ENCODE peak calls at places on chromosomes 2 and 18, in five cellular contexts. R is A549, A is WTC11, T is IMR-90, E is AG04449. O is an unnamed sample.
A peak's percentile ranks its signal among the peaks of the same experiment; 100 is the strongest.

GRCh38 chr2:176419591-176420071 is 150.4 kb downstream of the MTX2 start:
- DNase-seq in R (no peak), A (no peak), T (peak; percentile 89), E (peak; percentile 52), O (no peak)

GRCh38 chr2:152497481-152498052 is 162.6 kb downstream of the FMNL2 start:
- DNase-seq in R (no peak), A (no peak), T (peak; percentile 61), E (no peak), O (no peak)

GRCh38 chr2:60706021-60706420 is 50.0 kb upstream of the PAPOLG start:
- DNase-seq in R (no peak), A (no peak), T (peak; percentile 43), E (no peak), O (no peak)

GRCh38 chr2:102975996-102976636 is 214.3 kb downstream of the TMEM182 start:
- DNase-seq in R (peak; percentile 4), A (peak; percentile 64), T (peak; percentile 4), E (no peak), O (peak; percentile 57)

GRCh38 chr2:82172483-82172882 is 1867.9 kb upstream of the LRRTM1 start:
- DNase-seq in R (no peak), A (no peak), T (no peak), E (no peak), O (no peak)

GRCh38 chr2:191302459-191303155 is 57.4 kb downstream of the MYO1B start:
- DNase-seq in R (peak; percentile 15), A (no peak), T (peak; percentile 23), E (no peak), O (no peak)

GRCh38 chr2:102657770-102658169 is 38.4 kb downstream of the SLC9A2 start:
- DNase-seq in R (peak; percentile 6), A (no peak), T (no peak), E (no peak), O (no peak)

GRCh38 chr2:204108874-204109295 is 172.3 kb downstream of the ICOS start:
- DNase-seq in R (no peak), A (no peak), T (no peak), E (no peak), O (no peak)

GRCh38 chr2:71852141-71852711 is 295.4 kb downstream of the CYP26B1 start:
- DNase-seq in R (no peak), A (peak; percentile 22), T (no peak), E (no peak), O (no peak)

GRCh38 chr2:152577611-152578010 is 139.7 kb downstream of the PRPF40A start:
- DNase-seq in R (no peak), A (no peak), T (peak; percentile 37), E (no peak), O (no peak)

GRCh38 chr18:7305416-7305815 is 74.5 kb downstream of the LRRC30 start:
- DNase-seq in R (no peak), A (no peak), T (no peak), E (no peak), O (no peak)

GRCh38 chr18:78876868-78877267 is 102.8 kb upstream of the SALL3 start:
- DNase-seq in R (no peak), A (no peak), T (no peak), E (no peak), O (no peak)

GRCh38 chr2:183359867-183360266 is 235.6 kb downstream of the NUP35 start:
- DNase-seq in R (no peak), A (no peak), T (no peak), E (no peak), O (no peak)

GRCh38 chr2:40554665-40555294 is 102.9 kb upstream of the SLC8A1 start:
- DNase-seq in R (peak; percentile 6), A (peak; percentile 83), T (peak; percentile 38), E (no peak), O (peak; percentile 75)

GRCh38 chr18:48693625-48694262 is 154.9 kb downstream of the CTIF start:
- DNase-seq in R (no peak), A (no peak), T (peak; percentile 68), E (no peak), O (no peak)

GRCh38 chr2:139721454-139721995 is 941.3 kb upstream of the NXPH2 start:
- DNase-seq in R (no peak), A (peak; percentile 30), T (no peak), E (no peak), O (no peak)

GRCh38 chr2:6294791-6295190 is 570.9 kb downstream of the CMPK2 start:
- DNase-seq in R (no peak), A (no peak), T (no peak), E (no peak), O (no peak)

GRCh38 chr2:86254576-86255538 is 55.6 kb downstream of the MRPL35 start:
- DNase-seq in R (no peak), A (no peak), T (no peak), E (no peak), O (no peak)

GRCh38 chr18:23172981-23173380 is 37.7 kb downstream of the CABLES1 start:
- DNase-seq in R (no peak), A (no peak), T (no peak), E (no peak), O (no peak)

GRCh38 chr2:178484245-178485041 is 4.2 kb downstream of the PLEKHA3 start:
- DNase-seq in R (no peak), A (no peak), T (peak; percentile 30), E (no peak), O (no peak)

GRCh38 chr2:200795044-200795443 is 16.7 kb upstream of the BZW1 start:
- DNase-seq in R (no peak), A (peak; percentile 40), T (no peak), E (no peak), O (no peak)

GRCh38 chr2:236861196-236861875 is 224.4 kb upstream of the COPS8 start:
- DNase-seq in R (no peak), A (no peak), T (no peak), E (no peak), O (no peak)

GRCh38 chr2:149021761-149022160 is 16.7 kb upstream of the LYPD6B start:
- DNase-seq in R (no peak), A (no peak), T (no peak), E (no peak), O (no peak)

GRCh38 chr2:217617496-217618085 is 385.2 kb downstream of the TNS1 start:
- DNase-seq in R (no peak), A (no peak), T (peak; percentile 18), E (no peak), O (peak; percentile 35)

GRCh38 chr2:37604716-37605115 is 66.7 kb downstream of the CDC42EP3 start:
- DNase-seq in R (no peak), A (no peak), T (peak; percentile 73), E (no peak), O (no peak)
- TF ChIP-seq CTCF in R (no peak), A (no peak), T (no peak), E (no peak), O (no peak)

GRCh38 chr2:128320609-128321420 is 2.1 kb upstream of the HS6ST1 start:
- DNase-seq in R (no peak), A (no peak), T (no peak), E (no peak), O (no peak)

GRCh38 chr2:128317186-128317897 is 1.3 kb downstream of the HS6ST1 start:
- DNase-seq in R (no peak), A (peak; percentile 65), T (no peak), E (no peak), O (no peak)

GRCh38 chr2:128319773-128320608 is 1.3 kb upstream of the HS6ST1 start:
- DNase-seq in R (no peak), A (no peak), T (no peak), E (no peak), O (no peak)

GRCh38 chr2:128319457-128319772 is 747 bp upstream of the HS6ST1 start:
- DNase-seq in R (no peak), A (no peak), T (no peak), E (no peak), O (no peak)

GRCh38 chr2:128318776-128319456 is at the start of gene HS6ST1:
- DNase-seq in R (peak; percentile 60), A (peak; percentile 85), T (peak; percentile 76), E (no peak), O (peak; percentile 94)
- TF ChIP-seq CTCF in R (no peak), A (no peak), T (no peak), E (no peak), O (no peak)

GRCh38 chr2:161570424-161571050 is 53.7 kb upstream of the SLC4A10 start:
- DNase-seq in R (no peak), A (no peak), T (no peak), E (no peak), O (no peak)
- TF ChIP-seq CTCF in R (no peak), A (no peak), T (peak; percentile 24), E (no peak), O (no peak)

GRCh38 chr18:5546660-5547059 is 2.9 kb upstream of the EPB41L3 start:
- DNase-seq in R (no peak), A (peak; percentile 36), T (peak; percentile 62), E (no peak), O (peak; percentile 31)
- TF ChIP-seq CTCF in R (no peak), A (no peak), T (peak; percentile 61), E (peak; percentile 36), O (peak; percentile 45)

GRCh38 chr18:11387880-11388279 is 221.5 kb upstream of the SLC35G4 start:
- DNase-seq in R (peak; percentile 35), A (peak; percentile 45), T (peak; percentile 47), E (no peak), O (no peak)
- TF ChIP-seq CTCF in R (no peak), A (no peak), T (peak; percentile 18), E (no peak), O (no peak)